ENCODE peak calls at places on chromosomes 4 and X, in seven cellular contexts. One of them, this sample, is unnamed.

GRCh38 chr4:81684357-81684756 is 212.7 kb upstream of the RASGEF1B start:
- DNase-seq in sciatic nerve: no peak
- DNase-seq in PC-3: no peak
- DNase-seq in NCI-H2171 treated with DMSO at 0.1 percent for 48 hours: peak
- DNase-seq in GM12891: no peak
- DNase-seq in NCI-H748 treated with DMSO at 0.1 percent for 48 hours: no peak
- DNase-seq in amygdala: no peak
- DNase-seq in this sample: peak

GRCh38 chr4:55345980-55346850 is at the start of gene SRD5A3:
- DNase-seq in sciatic nerve: peak
- DNase-seq in PC-3: peak
- DNase-seq in NCI-H2171 treated with DMSO at 0.1 percent for 48 hours: peak
- DNase-seq in GM12891: peak
- DNase-seq in NCI-H748 treated with DMSO at 0.1 percent for 48 hours: peak
- DNase-seq in amygdala: peak
- DNase-seq in this sample: peak

GRCh38 chr4:54055494-54055893 is 8.9 kb downstream of the CHIC2 start:
- DNase-seq in sciatic nerve: no peak
- DNase-seq in PC-3: no peak
- DNase-seq in NCI-H2171 treated with DMSO at 0.1 percent for 48 hours: no peak
- DNase-seq in GM12891: no peak
- DNase-seq in NCI-H748 treated with DMSO at 0.1 percent for 48 hours: no peak
- DNase-seq in amygdala: no peak
- DNase-seq in this sample: no peak

GRCh38 chrX:19127649-19128168 is 5.4 kb upstream of the ADGRG2 start:
- DNase-seq in sciatic nerve: peak
- DNase-seq in PC-3: peak
- DNase-seq in NCI-H2171 treated with DMSO at 0.1 percent for 48 hours: no peak
- DNase-seq in GM12891: no peak
- DNase-seq in NCI-H748 treated with DMSO at 0.1 percent for 48 hours: no peak
- DNase-seq in amygdala: no peak
- DNase-seq in this sample: peak

GRCh38 chr4:108846568-108846967 is 83.7 kb upstream of the ETNPPL start:
- DNase-seq in sciatic nerve: no peak
- DNase-seq in PC-3: no peak
- DNase-seq in NCI-H2171 treated with DMSO at 0.1 percent for 48 hours: no peak
- DNase-seq in GM12891: no peak
- DNase-seq in NCI-H748 treated with DMSO at 0.1 percent for 48 hours: no peak
- DNase-seq in amygdala: no peak
- DNase-seq in this sample: no peak

GRCh38 chr4:15294202-15294601 is 133.6 kb upstream of the C1QTNF7 start:
- DNase-seq in sciatic nerve: no peak
- DNase-seq in PC-3: no peak
- DNase-seq in NCI-H2171 treated with DMSO at 0.1 percent for 48 hours: no peak
- DNase-seq in GM12891: no peak
- DNase-seq in NCI-H748 treated with DMSO at 0.1 percent for 48 hours: no peak
- DNase-seq in amygdala: no peak
- DNase-seq in this sample: no peak

GRCh38 chr4:6658635-6659075 is 18.2 kb downstream of the MRFAP1 start:
- DNase-seq in sciatic nerve: peak
- DNase-seq in PC-3: no peak
- DNase-seq in NCI-H2171 treated with DMSO at 0.1 percent for 48 hours: no peak
- DNase-seq in GM12891: no peak
- DNase-seq in NCI-H748 treated with DMSO at 0.1 percent for 48 hours: no peak
- DNase-seq in amygdala: no peak
- DNase-seq in this sample: peak

GRCh38 chrX:40127052-40127451 is 29.3 kb upstream of the BCOR start:
- DNase-seq in sciatic nerve: no peak
- DNase-seq in PC-3: no peak
- DNase-seq in NCI-H2171 treated with DMSO at 0.1 percent for 48 hours: peak
- DNase-seq in GM12891: no peak
- DNase-seq in NCI-H748 treated with DMSO at 0.1 percent for 48 hours: no peak
- DNase-seq in amygdala: no peak
- DNase-seq in this sample: no peak

GRCh38 chr4:185201983-185202962 is 1.5 kb downstream of the CFAP97 start:
- DNase-seq in sciatic nerve: no peak
- DNase-seq in PC-3: no peak
- DNase-seq in NCI-H2171 treated with DMSO at 0.1 percent for 48 hours: no peak
- DNase-seq in GM12891: no peak
- DNase-seq in NCI-H748 treated with DMSO at 0.1 percent for 48 hours: no peak
- DNase-seq in amygdala: no peak
- DNase-seq in this sample: peak

GRCh38 chr4:145881585-145881984 is 57.0 kb downstream of the ZNF827 start:
- DNase-seq in sciatic nerve: no peak
- DNase-seq in PC-3: no peak
- DNase-seq in NCI-H2171 treated with DMSO at 0.1 percent for 48 hours: no peak
- DNase-seq in GM12891: no peak
- DNase-seq in NCI-H748 treated with DMSO at 0.1 percent for 48 hours: no peak
- DNase-seq in amygdala: no peak
- DNase-seq in this sample: no peak

GRCh38 chr4:1505511-1506451 is 99.5 kb upstream of the NKX1-1 start:
- DNase-seq in sciatic nerve: peak
- DNase-seq in PC-3: no peak
- DNase-seq in NCI-H2171 treated with DMSO at 0.1 percent for 48 hours: no peak
- DNase-seq in GM12891: no peak
- DNase-seq in NCI-H748 treated with DMSO at 0.1 percent for 48 hours: no peak
- DNase-seq in amygdala: no peak
- DNase-seq in this sample: no peak

GRCh38 chrX:133921764-133922389 is 63.5 kb downstream of the GPC3 start:
- DNase-seq in sciatic nerve: no peak
- DNase-seq in PC-3: peak
- DNase-seq in NCI-H2171 treated with DMSO at 0.1 percent for 48 hours: peak
- DNase-seq in GM12891: no peak
- DNase-seq in NCI-H748 treated with DMSO at 0.1 percent for 48 hours: no peak
- DNase-seq in amygdala: no peak
- DNase-seq in this sample: peak

GRCh38 chrX:56812515-56813105 is 83.6 kb downstream of the NBDY start:
- DNase-seq in sciatic nerve: no peak
- DNase-seq in PC-3: no peak
- DNase-seq in NCI-H2171 treated with DMSO at 0.1 percent for 48 hours: no peak
- DNase-seq in GM12891: no peak
- DNase-seq in NCI-H748 treated with DMSO at 0.1 percent for 48 hours: no peak
- DNase-seq in amygdala: no peak
- DNase-seq in this sample: no peak

GRCh38 chr4:17521595-17521994 is 6.6 kb downstream of the CLRN2 start:
- DNase-seq in sciatic nerve: no peak
- DNase-seq in PC-3: no peak
- DNase-seq in NCI-H2171 treated with DMSO at 0.1 percent for 48 hours: no peak
- DNase-seq in GM12891: no peak
- DNase-seq in NCI-H748 treated with DMSO at 0.1 percent for 48 hours: no peak
- DNase-seq in amygdala: no peak
- DNase-seq in this sample: no peak

GRCh38 chrX:7120578-7121219 is 26.8 kb upstream of the STS start:
- DNase-seq in sciatic nerve: no peak
- DNase-seq in PC-3: peak
- DNase-seq in NCI-H2171 treated with DMSO at 0.1 percent for 48 hours: no peak
- DNase-seq in GM12891: no peak
- DNase-seq in NCI-H748 treated with DMSO at 0.1 percent for 48 hours: peak
- DNase-seq in amygdala: no peak
- DNase-seq in this sample: no peak

GRCh38 chr4:99723555-99724450 is 66.2 kb upstream of the C4orf54 start:
- DNase-seq in sciatic nerve: no peak
- DNase-seq in PC-3: peak
- DNase-seq in NCI-H2171 treated with DMSO at 0.1 percent for 48 hours: no peak
- DNase-seq in GM12891: no peak
- DNase-seq in NCI-H748 treated with DMSO at 0.1 percent for 48 hours: no peak
- DNase-seq in amygdala: peak
- DNase-seq in this sample: peak

GRCh38 chr4:16225681-16225995 is 633 bp downstream of the TAPT1 start:
- DNase-seq in sciatic nerve: no peak
- DNase-seq in PC-3: peak
- DNase-seq in NCI-H2171 treated with DMSO at 0.1 percent for 48 hours: peak
- DNase-seq in GM12891: no peak
- DNase-seq in NCI-H748 treated with DMSO at 0.1 percent for 48 hours: no peak
- DNase-seq in amygdala: no peak
- DNase-seq in this sample: no peak

GRCh38 chr4:43754566-43754965 is 694.0 kb downstream of the KCTD8 start:
- DNase-seq in sciatic nerve: no peak
- DNase-seq in PC-3: no peak
- DNase-seq in NCI-H2171 treated with DMSO at 0.1 percent for 48 hours: peak
- DNase-seq in GM12891: no peak
- DNase-seq in NCI-H748 treated with DMSO at 0.1 percent for 48 hours: no peak
- DNase-seq in amygdala: no peak
- DNase-seq in this sample: no peak

GRCh38 chrX:17601816-17602215 is 135.5 kb upstream of the SCML1 start:
- DNase-seq in sciatic nerve: no peak
- DNase-seq in PC-3: no peak
- DNase-seq in NCI-H2171 treated with DMSO at 0.1 percent for 48 hours: no peak
- DNase-seq in GM12891: no peak
- DNase-seq in NCI-H748 treated with DMSO at 0.1 percent for 48 hours: no peak
- DNase-seq in amygdala: no peak
- DNase-seq in this sample: no peak

GRCh38 chr4:48047421-48047844 is 30.9 kb downstream of the NIPAL1 start:
- DNase-seq in sciatic nerve: no peak
- DNase-seq in PC-3: no peak
- DNase-seq in NCI-H2171 treated with DMSO at 0.1 percent for 48 hours: no peak
- DNase-seq in GM12891: no peak
- DNase-seq in NCI-H748 treated with DMSO at 0.1 percent for 48 hours: no peak
- DNase-seq in amygdala: no peak
- DNase-seq in this sample: no peak

GRCh38 chr4:17771284-17771908 is 10.0 kb downstream of the FAM184B start:
- DNase-seq in sciatic nerve: no peak
- DNase-seq in PC-3: no peak
- DNase-seq in NCI-H2171 treated with DMSO at 0.1 percent for 48 hours: peak
- DNase-seq in GM12891: no peak
- DNase-seq in NCI-H748 treated with DMSO at 0.1 percent for 48 hours: no peak
- DNase-seq in amygdala: no peak
- DNase-seq in this sample: no peak

GRCh38 chr4:3450643-3451042 is 8.9 kb downstream of the HGFAC start:
- DNase-seq in sciatic nerve: no peak
- DNase-seq in PC-3: no peak
- DNase-seq in NCI-H2171 treated with DMSO at 0.1 percent for 48 hours: no peak
- DNase-seq in GM12891: no peak
- DNase-seq in NCI-H748 treated with DMSO at 0.1 percent for 48 hours: no peak
- DNase-seq in amygdala: no peak
- DNase-seq in this sample: no peak

GRCh38 chrX:110600745-110601310 is 194.8 kb downstream of the CHRDL1 start:
- DNase-seq in sciatic nerve: no peak
- DNase-seq in PC-3: peak
- DNase-seq in NCI-H2171 treated with DMSO at 0.1 percent for 48 hours: no peak
- DNase-seq in GM12891: no peak
- DNase-seq in NCI-H748 treated with DMSO at 0.1 percent for 48 hours: no peak
- DNase-seq in amygdala: no peak
- DNase-seq in this sample: no peak

GRCh38 chr4:94936854-94937253 is 179.1 kb downstream of the BMPR1B start:
- DNase-seq in sciatic nerve: no peak
- DNase-seq in PC-3: no peak
- DNase-seq in NCI-H2171 treated with DMSO at 0.1 percent for 48 hours: no peak
- DNase-seq in GM12891: no peak
- DNase-seq in NCI-H748 treated with DMSO at 0.1 percent for 48 hours: no peak
- DNase-seq in amygdala: no peak
- DNase-seq in this sample: no peak

GRCh38 chrX:46588263-46588662 is 14.7 kb downstream of the CHST7 start:
- DNase-seq in sciatic nerve: no peak
- DNase-seq in PC-3: peak
- DNase-seq in NCI-H2171 treated with DMSO at 0.1 percent for 48 hours: no peak
- DNase-seq in GM12891: no peak
- DNase-seq in NCI-H748 treated with DMSO at 0.1 percent for 48 hours: no peak
- DNase-seq in amygdala: no peak
- DNase-seq in this sample: peak

GRCh38 chr4:179719766-179720470 is 2277.7 kb upstream of the AGA start:
- DNase-seq in sciatic nerve: no peak
- DNase-seq in PC-3: no peak
- DNase-seq in NCI-H2171 treated with DMSO at 0.1 percent for 48 hours: no peak
- DNase-seq in GM12891: no peak
- DNase-seq in NCI-H748 treated with DMSO at 0.1 percent for 48 hours: no peak
- DNase-seq in amygdala: no peak
- DNase-seq in this sample: no peak

GRCh38 chr4:175806741-175807140 is 5.3 kb downstream of the GPM6A start:
- DNase-seq in sciatic nerve: no peak
- DNase-seq in PC-3: peak
- DNase-seq in NCI-H2171 treated with DMSO at 0.1 percent for 48 hours: no peak
- DNase-seq in GM12891: no peak
- DNase-seq in NCI-H748 treated with DMSO at 0.1 percent for 48 hours: no peak
- DNase-seq in amygdala: no peak
- DNase-seq in this sample: no peak

GRCh38 chr4:185835336-185835735 is 23.3 kb upstream of the SORBS2 start:
- DNase-seq in sciatic nerve: no peak
- DNase-seq in PC-3: no peak
- DNase-seq in NCI-H2171 treated with DMSO at 0.1 percent for 48 hours: no peak
- DNase-seq in GM12891: no peak
- DNase-seq in NCI-H748 treated with DMSO at 0.1 percent for 48 hours: no peak
- DNase-seq in amygdala: no peak
- DNase-seq in this sample: no peak

GRCh38 chrX:41180194-41180902 is 95.1 kb downstream of the USP9X start:
- DNase-seq in sciatic nerve: peak
- DNase-seq in PC-3: peak
- DNase-seq in NCI-H2171 treated with DMSO at 0.1 percent for 48 hours: peak
- DNase-seq in GM12891: peak
- DNase-seq in NCI-H748 treated with DMSO at 0.1 percent for 48 hours: peak
- DNase-seq in amygdala: peak
- DNase-seq in this sample: peak

GRCh38 chr4:126614456-126614855 is 1018.3 kb upstream of the INTU start:
- DNase-seq in sciatic nerve: no peak
- DNase-seq in PC-3: no peak
- DNase-seq in NCI-H2171 treated with DMSO at 0.1 percent for 48 hours: no peak
- DNase-seq in GM12891: no peak
- DNase-seq in NCI-H748 treated with DMSO at 0.1 percent for 48 hours: no peak
- DNase-seq in amygdala: no peak
- DNase-seq in this sample: no peak

GRCh38 chr4:69546121-69546520 is 50.4 kb upstream of the UGT2B4 start:
- DNase-seq in sciatic nerve: no peak
- DNase-seq in PC-3: peak
- DNase-seq in NCI-H2171 treated with DMSO at 0.1 percent for 48 hours: no peak
- DNase-seq in GM12891: no peak
- DNase-seq in NCI-H748 treated with DMSO at 0.1 percent for 48 hours: no peak
- DNase-seq in amygdala: no peak
- DNase-seq in this sample: no peak

GRCh38 chrX:18353931-18354368 is 538 bp downstream of the SCML2 start:
- DNase-seq in sciatic nerve: no peak
- DNase-seq in PC-3: peak
- DNase-seq in NCI-H2171 treated with DMSO at 0.1 percent for 48 hours: peak
- DNase-seq in GM12891: no peak
- DNase-seq in NCI-H748 treated with DMSO at 0.1 percent for 48 hours: no peak
- DNase-seq in amygdala: no peak
- DNase-seq in this sample: no peak

GRCh38 chr4:129063640-129064039 is 29.7 kb downstream of the SCLT1 start:
- DNase-seq in sciatic nerve: no peak
- DNase-seq in PC-3: peak
- DNase-seq in NCI-H2171 treated with DMSO at 0.1 percent for 48 hours: no peak
- DNase-seq in GM12891: no peak
- DNase-seq in NCI-H748 treated with DMSO at 0.1 percent for 48 hours: no peak
- DNase-seq in amygdala: no peak
- DNase-seq in this sample: no peak

GRCh38 chrX:7139202-7140081 is 8.1 kb upstream of the STS start:
- DNase-seq in sciatic nerve: no peak
- DNase-seq in PC-3: peak
- DNase-seq in NCI-H2171 treated with DMSO at 0.1 percent for 48 hours: no peak
- DNase-seq in GM12891: no peak
- DNase-seq in NCI-H748 treated with DMSO at 0.1 percent for 48 hours: no peak
- DNase-seq in amygdala: no peak
- DNase-seq in this sample: no peak

GRCh38 chrX:2676794-2677675 is 14.1 kb upstream of the CD99 start:
- DNase-seq in sciatic nerve: no peak
- DNase-seq in PC-3: peak
- DNase-seq in NCI-H2171 treated with DMSO at 0.1 percent for 48 hours: no peak
- DNase-seq in GM12891: no peak
- DNase-seq in NCI-H748 treated with DMSO at 0.1 percent for 48 hours: no peak
- DNase-seq in amygdala: no peak
- DNase-seq in this sample: no peak

GRCh38 chr4:127709456-127709855 is 20.7 kb upstream of the SLC25A31 start:
- DNase-seq in sciatic nerve: no peak
- DNase-seq in PC-3: peak
- DNase-seq in NCI-H2171 treated with DMSO at 0.1 percent for 48 hours: no peak
- DNase-seq in GM12891: no peak
- DNase-seq in NCI-H748 treated with DMSO at 0.1 percent for 48 hours: no peak
- DNase-seq in amygdala: no peak
- DNase-seq in this sample: no peak

GRCh38 chr4:151199496-151200190 is 77.3 kb upstream of the PRSS48 start:
- DNase-seq in sciatic nerve: no peak
- DNase-seq in PC-3: no peak
- DNase-seq in NCI-H2171 treated with DMSO at 0.1 percent for 48 hours: no peak
- DNase-seq in GM12891: no peak
- DNase-seq in NCI-H748 treated with DMSO at 0.1 percent for 48 hours: no peak
- DNase-seq in amygdala: peak
- DNase-seq in this sample: no peak

This sample was measured in left cardiac atrium.